ENCODE peak calls at places on chromosomes 5 and 9, in nine cellular contexts. One of them, this sample, is unnamed.

GRCh38 chr9:20538956-20539355 is 83.3 kb downstream of the MLLT3 start:
- DNase-seq in CD4-positive, alpha-beta T cell: no peak
- DNase-seq in GM10248: no peak
- DNase-seq in right lobe of liver: no peak
- DNase-seq in MM.1S: no peak
- DNase-seq in fibroblast of lung: peak
- DNase-seq in cardiac fibroblast: peak
- DNase-seq in activated B cell treated with CpG ODN at 0.5 μM for 24 hours: no peak
- DNase-seq in AG04450: no peak
- DNase-seq in this sample: no peak

GRCh38 chr5:119453045-119453383 is 717 bp downstream of the HSD17B4 start:
- DNase-seq in GM10248: no peak
- DNase-seq in right lobe of liver: no peak
- DNase-seq in MM.1S: peak
- DNase-seq in fibroblast of lung: peak
- DNase-seq in AG04450: no peak
- DNase-seq in cardiac fibroblast: peak
- DNase-seq in CD4-positive, alpha-beta T cell: no peak
- DNase-seq in activated B cell treated with CpG ODN at 0.5 μM for 24 hours: no peak
- DNase-seq in this sample: no peak

GRCh38 chr9:132182609-132183073 is 20.8 kb downstream of the NTNG2 start:
- DNase-seq in CD4-positive, alpha-beta T cell: no peak
- DNase-seq in fibroblast of lung: no peak
- DNase-seq in cardiac fibroblast: no peak
- DNase-seq in activated B cell treated with CpG ODN at 0.5 μM for 24 hours: no peak
- DNase-seq in AG04450: no peak
- DNase-seq in GM10248: no peak
- DNase-seq in right lobe of liver: no peak
- DNase-seq in MM.1S: no peak
- DNase-seq in this sample: no peak

GRCh38 chr9:123493627-123494026 is 137.6 kb downstream of the CRB2 start:
- DNase-seq in right lobe of liver: no peak
- DNase-seq in cardiac fibroblast: no peak
- DNase-seq in MM.1S: no peak
- DNase-seq in activated B cell treated with CpG ODN at 0.5 μM for 24 hours: no peak
- DNase-seq in fibroblast of lung: no peak
- DNase-seq in CD4-positive, alpha-beta T cell: no peak
- DNase-seq in GM10248: no peak
- DNase-seq in AG04450: no peak
- DNase-seq in this sample: no peak

GRCh38 chr9:110744753-110745522 is 76.3 kb downstream of the MUSK start:
- DNase-seq in GM10248: no peak
- DNase-seq in right lobe of liver: no peak
- DNase-seq in MM.1S: no peak
- DNase-seq in cardiac fibroblast: peak
- DNase-seq in activated B cell treated with CpG ODN at 0.5 μM for 24 hours: no peak
- DNase-seq in AG04450: peak
- DNase-seq in CD4-positive, alpha-beta T cell: no peak
- DNase-seq in fibroblast of lung: peak
- DNase-seq in this sample: no peak

GRCh38 chr5:130759061-130759460 is 406.0 kb downstream of the HINT1 start:
- DNase-seq in fibroblast of lung: no peak
- DNase-seq in AG04450: no peak
- DNase-seq in right lobe of liver: no peak
- DNase-seq in activated B cell treated with CpG ODN at 0.5 μM for 24 hours: no peak
- DNase-seq in MM.1S: no peak
- DNase-seq in cardiac fibroblast: no peak
- DNase-seq in CD4-positive, alpha-beta T cell: no peak
- DNase-seq in GM10248: no peak
- DNase-seq in this sample: no peak

GRCh38 chr9:135402048-135402738 is 77.4 kb upstream of the PPP1R26 start:
- DNase-seq in right lobe of liver: no peak
- DNase-seq in AG04450: no peak
- DNase-seq in fibroblast of lung: no peak
- DNase-seq in activated B cell treated with CpG ODN at 0.5 μM for 24 hours: no peak
- DNase-seq in MM.1S: no peak
- DNase-seq in CD4-positive, alpha-beta T cell: no peak
- DNase-seq in GM10248: no peak
- DNase-seq in cardiac fibroblast: no peak
- DNase-seq in this sample: no peak

GRCh38 chr9:108057421-108058136 is 568.0 kb upstream of the KLF4 start:
- DNase-seq in GM10248: no peak
- DNase-seq in AG04450: peak
- DNase-seq in right lobe of liver: no peak
- DNase-seq in cardiac fibroblast: peak
- DNase-seq in fibroblast of lung: peak
- DNase-seq in MM.1S: no peak
- DNase-seq in CD4-positive, alpha-beta T cell: no peak
- DNase-seq in activated B cell treated with CpG ODN at 0.5 μM for 24 hours: no peak
- DNase-seq in this sample: no peak

GRCh38 chr9:90420714-90421513 is 221.7 kb downstream of the DIRAS2 start:
- DNase-seq in cardiac fibroblast: no peak
- DNase-seq in fibroblast of lung: peak
- DNase-seq in AG04450: no peak
- DNase-seq in activated B cell treated with CpG ODN at 0.5 μM for 24 hours: no peak
- DNase-seq in GM10248: no peak
- DNase-seq in MM.1S: no peak
- DNase-seq in right lobe of liver: no peak
- DNase-seq in CD4-positive, alpha-beta T cell: no peak
- DNase-seq in this sample: no peak

GRCh38 chr5:17966636-17967402 is 332.6 kb downstream of the TAF11L14 start:
- DNase-seq in GM10248: no peak
- DNase-seq in AG04450: no peak
- DNase-seq in CD4-positive, alpha-beta T cell: no peak
- DNase-seq in right lobe of liver: no peak
- DNase-seq in cardiac fibroblast: no peak
- DNase-seq in fibroblast of lung: no peak
- DNase-seq in activated B cell treated with CpG ODN at 0.5 μM for 24 hours: no peak
- DNase-seq in MM.1S: no peak
- DNase-seq in this sample: no peak

GRCh38 chr5:13859285-13859684 is 85.2 kb downstream of the DNAH5 start:
- DNase-seq in CD4-positive, alpha-beta T cell: no peak
- DNase-seq in cardiac fibroblast: peak
- DNase-seq in AG04450: no peak
- DNase-seq in activated B cell treated with CpG ODN at 0.5 μM for 24 hours: no peak
- DNase-seq in GM10248: no peak
- DNase-seq in MM.1S: no peak
- DNase-seq in right lobe of liver: no peak
- DNase-seq in fibroblast of lung: no peak
- DNase-seq in this sample: no peak

GRCh38 chr9:33742519-33742918 is 52.8 kb upstream of the PRSS3 start:
- DNase-seq in GM10248: no peak
- DNase-seq in AG04450: no peak
- DNase-seq in cardiac fibroblast: no peak
- DNase-seq in activated B cell treated with CpG ODN at 0.5 μM for 24 hours: no peak
- DNase-seq in right lobe of liver: no peak
- DNase-seq in CD4-positive, alpha-beta T cell: no peak
- DNase-seq in fibroblast of lung: no peak
- DNase-seq in MM.1S: peak
- DNase-seq in this sample: no peak

GRCh38 chr9:99820330-99821186 is 1.1 kb upstream of the NR4A3 start:
- DNase-seq in AG04450: peak
- DNase-seq in activated B cell treated with CpG ODN at 0.5 μM for 24 hours: no peak
- DNase-seq in right lobe of liver: peak
- DNase-seq in MM.1S: peak
- DNase-seq in fibroblast of lung: peak
- DNase-seq in GM10248: peak
- DNase-seq in cardiac fibroblast: peak
- DNase-seq in CD4-positive, alpha-beta T cell: peak
- DNase-seq in this sample: no peak

GRCh38 chr9:35944173-35944572 is 13.8 kb downstream of the OR2S2 start:
- DNase-seq in GM10248: no peak
- DNase-seq in AG04450: no peak
- DNase-seq in CD4-positive, alpha-beta T cell: no peak
- DNase-seq in MM.1S: no peak
- DNase-seq in cardiac fibroblast: no peak
- DNase-seq in right lobe of liver: no peak
- DNase-seq in activated B cell treated with CpG ODN at 0.5 μM for 24 hours: no peak
- DNase-seq in fibroblast of lung: no peak
- DNase-seq in this sample: no peak

GRCh38 chr5:149473441-149473840 is 77.8 kb downstream of the CSNK1A1 start:
- DNase-seq in right lobe of liver: no peak
- DNase-seq in CD4-positive, alpha-beta T cell: no peak
- DNase-seq in activated B cell treated with CpG ODN at 0.5 μM for 24 hours: no peak
- DNase-seq in cardiac fibroblast: no peak
- DNase-seq in AG04450: no peak
- DNase-seq in fibroblast of lung: no peak
- DNase-seq in GM10248: no peak
- DNase-seq in MM.1S: no peak
- DNase-seq in this sample: no peak

GRCh38 chr5:149472399-149472798 is 78.8 kb downstream of the CSNK1A1 start:
- DNase-seq in AG04450: no peak
- DNase-seq in right lobe of liver: no peak
- DNase-seq in MM.1S: no peak
- DNase-seq in fibroblast of lung: no peak
- DNase-seq in CD4-positive, alpha-beta T cell: no peak
- DNase-seq in cardiac fibroblast: no peak
- DNase-seq in activated B cell treated with CpG ODN at 0.5 μM for 24 hours: no peak
- DNase-seq in GM10248: no peak
- DNase-seq in this sample: no peak

GRCh38 chr5:149474198-149474597 is 77.0 kb downstream of the CSNK1A1 start:
- DNase-seq in right lobe of liver: no peak
- DNase-seq in activated B cell treated with CpG ODN at 0.5 μM for 24 hours: no peak
- DNase-seq in AG04450: no peak
- DNase-seq in cardiac fibroblast: no peak
- DNase-seq in fibroblast of lung: no peak
- DNase-seq in MM.1S: no peak
- DNase-seq in CD4-positive, alpha-beta T cell: no peak
- DNase-seq in GM10248: no peak
- DNase-seq in this sample: no peak

GRCh38 chr5:149471406-149472183 is 79.6 kb downstream of the CSNK1A1 start:
- DNase-seq in cardiac fibroblast: peak
- DNase-seq in right lobe of liver: no peak
- DNase-seq in CD4-positive, alpha-beta T cell: no peak
- DNase-seq in GM10248: no peak
- DNase-seq in activated B cell treated with CpG ODN at 0.5 μM for 24 hours: no peak
- DNase-seq in fibroblast of lung: peak
- DNase-seq in MM.1S: no peak
- DNase-seq in AG04450: no peak
- DNase-seq in this sample: no peak

GRCh38 chr5:149475777-149476176 is 75.5 kb downstream of the CSNK1A1 start:
- DNase-seq in fibroblast of lung: no peak
- DNase-seq in cardiac fibroblast: no peak
- DNase-seq in activated B cell treated with CpG ODN at 0.5 μM for 24 hours: no peak
- DNase-seq in GM10248: no peak
- DNase-seq in right lobe of liver: no peak
- DNase-seq in MM.1S: no peak
- DNase-seq in CD4-positive, alpha-beta T cell: no peak
- DNase-seq in AG04450: no peak
- DNase-seq in this sample: no peak
- TF ChIP-seq CTCF in fibroblast of lung: no peak
- TF ChIP-seq CTCF in cardiac fibroblast: no peak
- TF ChIP-seq CTCF in activated B cell treated with CpG ODN at 0.5 μM for 24 hours: no peak
- TF ChIP-seq CTCF in GM10248: no peak
- TF ChIP-seq CTCF in right lobe of liver: no peak
- TF ChIP-seq CTCF in MM.1S: no peak
- TF ChIP-seq CTCF in CD4-positive, alpha-beta T cell: no peak
- TF ChIP-seq CTCF in AG04450: no peak
- TF ChIP-seq CTCF in this sample: no peak

GRCh38 chr5:73673161-73673591 is 47.2 kb downstream of the ARHGEF28 start:
- DNase-seq in MM.1S: no peak
- DNase-seq in GM10248: no peak
- DNase-seq in AG04450: peak
- DNase-seq in cardiac fibroblast: peak
- DNase-seq in CD4-positive, alpha-beta T cell: no peak
- DNase-seq in fibroblast of lung: peak
- DNase-seq in right lobe of liver: no peak
- DNase-seq in activated B cell treated with CpG ODN at 0.5 μM for 24 hours: no peak
- DNase-seq in this sample: no peak
- TF ChIP-seq CTCF in MM.1S: no peak
- TF ChIP-seq CTCF in GM10248: no peak
- TF ChIP-seq CTCF in AG04450: peak
- TF ChIP-seq CTCF in cardiac fibroblast: peak
- TF ChIP-seq CTCF in CD4-positive, alpha-beta T cell: no peak
- TF ChIP-seq CTCF in fibroblast of lung: no peak
- TF ChIP-seq CTCF in right lobe of liver: no peak
- TF ChIP-seq CTCF in activated B cell treated with CpG ODN at 0.5 μM for 24 hours: no peak
- TF ChIP-seq CTCF in this sample: no peak

DNA sequence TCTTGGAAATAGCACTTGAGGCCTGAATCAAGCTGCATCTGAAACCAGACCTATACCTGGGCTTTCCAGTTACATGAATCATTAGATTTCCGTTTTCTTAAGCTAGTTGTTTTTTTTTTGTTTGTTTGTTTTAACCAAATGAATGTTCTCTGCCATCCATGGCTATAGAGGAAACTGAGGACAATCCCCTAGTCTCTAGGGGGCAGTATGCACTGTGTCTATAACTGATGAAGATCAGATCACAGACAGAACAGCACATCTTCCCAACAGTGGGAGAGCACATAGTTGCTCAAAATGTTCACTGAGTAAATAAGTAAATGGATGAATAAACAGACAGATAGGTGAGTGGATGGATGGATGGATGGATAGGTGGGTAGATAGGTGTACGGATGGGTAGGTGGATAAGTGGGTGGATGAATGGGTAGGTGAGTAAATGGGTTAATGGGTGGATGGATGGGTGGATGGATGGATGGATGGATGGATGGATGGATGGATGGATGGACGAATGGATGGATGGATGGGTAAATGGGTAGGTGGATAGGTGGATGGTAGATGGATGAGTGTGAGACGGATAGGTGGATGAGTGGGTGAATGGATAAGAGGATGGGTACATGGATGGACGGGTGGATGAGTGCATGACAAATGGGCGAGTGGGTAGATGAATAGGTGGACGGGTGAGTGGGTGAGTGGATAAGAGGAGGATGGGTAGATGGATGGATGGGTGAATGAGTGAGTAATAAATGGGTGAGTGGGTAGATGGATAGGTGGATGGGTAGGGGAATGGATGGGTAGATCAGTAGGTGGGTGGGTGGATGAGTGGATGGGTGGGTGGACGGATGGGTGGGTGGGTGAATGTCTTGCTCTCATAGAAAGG is 179.1 kb downstream of the FGF18 start:
- DNase-seq in cardiac fibroblast: no peak
- DNase-seq in activated B cell treated with CpG ODN at 0.5 μM for 24 hours: no peak
- DNase-seq in GM10248: no peak
- DNase-seq in AG04450: no peak
- DNase-seq in MM.1S: no peak
- DNase-seq in right lobe of liver: no peak
- DNase-seq in fibroblast of lung: no peak
- DNase-seq in CD4-positive, alpha-beta T cell: no peak
- DNase-seq in this sample: no peak
- TF ChIP-seq CTCF in cardiac fibroblast: no peak
- TF ChIP-seq CTCF in activated B cell treated with CpG ODN at 0.5 μM for 24 hours: no peak
- TF ChIP-seq CTCF in GM10248: no peak
- TF ChIP-seq CTCF in AG04450: peak
- TF ChIP-seq CTCF in MM.1S: no peak
- TF ChIP-seq CTCF in right lobe of liver: no peak
- TF ChIP-seq CTCF in fibroblast of lung: no peak
- TF ChIP-seq CTCF in CD4-positive, alpha-beta T cell: no peak
- TF ChIP-seq CTCF in this sample: no peak

GRCh38 chr9:114096041-114096511 is 3.0 kb downstream of the KIF12 start:
- DNase-seq in activated B cell treated with CpG ODN at 0.5 μM for 24 hours: no peak
- DNase-seq in MM.1S: no peak
- DNase-seq in right lobe of liver: no peak
- DNase-seq in AG04450: no peak
- DNase-seq in CD4-positive, alpha-beta T cell: no peak
- DNase-seq in cardiac fibroblast: no peak
- DNase-seq in fibroblast of lung: no peak
- DNase-seq in GM10248: no peak
- DNase-seq in this sample: no peak
- TF ChIP-seq CTCF in activated B cell treated with CpG ODN at 0.5 μM for 24 hours: no peak
- TF ChIP-seq CTCF in MM.1S: no peak
- TF ChIP-seq CTCF in right lobe of liver: no peak
- TF ChIP-seq CTCF in AG04450: peak
- TF ChIP-seq CTCF in CD4-positive, alpha-beta T cell: no peak
- TF ChIP-seq CTCF in cardiac fibroblast: peak
- TF ChIP-seq CTCF in fibroblast of lung: no peak
- TF ChIP-seq CTCF in GM10248: no peak
- TF ChIP-seq CTCF in this sample: no peak

This sample was measured in mesothelial cell of epicardium.